ENCODE peak calls at places on chromosome 16, in ten cellular contexts. O, I, T, U, C, R, K, N, W and V are unnamed samples.

GRCh38 chr16:85555549-85556455 is 57.3 kb upstream of the GSE1 start:
- DNase-seq in O (peak; percentile 74), I (peak; percentile 76), T (peak; percentile 42), U (no peak), C (peak; percentile 80), R (no peak), K (peak; percentile 74), N (no peak), W (no peak), V (peak; percentile 42)

GRCh38 chr16:24272379-24272778 is 16.2 kb downstream of the CACNG3 start:
- DNase-seq in O (no peak), I (no peak), T (no peak), U (no peak), C (no peak), R (no peak), K (no peak), N (no peak), W (no peak), V (no peak)

GRCh38 chr16:13108126-13108525 is 206.7 kb downstream of the SHISA9 start:
- DNase-seq in O (no peak), I (no peak), T (no peak), U (no peak), C (no peak), R (no peak), K (no peak), N (no peak), W (no peak), V (no peak)

GRCh38 chr16:82992826-82993225 is 366.1 kb downstream of the CDH13 start:
- DNase-seq in O (no peak), I (no peak), T (no peak), U (no peak), C (no peak), R (no peak), K (no peak), N (no peak), W (no peak), V (no peak)

GRCh38 chr16:9836118-9836736 is 346.0 kb downstream of the GRIN2A start:
- DNase-seq in O (no peak), I (no peak), T (no peak), U (no peak), C (peak; percentile 7), R (no peak), K (no peak), N (no peak), W (peak; percentile 46), V (peak; percentile 37)

GRCh38 chr16:12455287-12455798 is 348.3 kb downstream of the CPPED1 start:
- DNase-seq in O (peak; percentile 33), I (peak; percentile 45), T (peak; percentile 37), U (no peak), C (peak; percentile 43), R (no peak), K (no peak), N (no peak), W (peak; percentile 82), V (peak; percentile 56)

GRCh38 chr16:28914325-28914724 is 10.7 kb downstream of the RABEP2 start:
- DNase-seq in O (no peak), I (no peak), T (no peak), U (no peak), C (no peak), R (no peak), K (no peak), N (no peak), W (no peak), V (no peak)

GRCh38 chr16:7246578-7246977 is 86.1 kb upstream of the RBFOX1 start:
- DNase-seq in O (no peak), I (no peak), T (no peak), U (no peak), C (no peak), R (no peak), K (no peak), N (no peak), W (no peak), V (peak; percentile 48)

GRCh38 chr16:53756329-53756996 is 52.5 kb downstream of the FTO start:
- DNase-seq in O (no peak), I (no peak), T (no peak), U (no peak), C (peak; percentile 52), R (no peak), K (no peak), N (no peak), W (no peak), V (no peak)

GRCh38 chr16:30934827-30935557 is 11.6 kb downstream of the FBXL19 start:
- DNase-seq in O (peak; percentile 51), I (peak; percentile 52), T (peak; percentile 45), U (no peak), C (peak; percentile 52), R (no peak), K (no peak), N (no peak), W (peak; percentile 50), V (no peak)

GRCh38 chr16:54346046-54346445 is 59.5 kb upstream of the IRX3 start:
- DNase-seq in O (no peak), I (no peak), T (no peak), U (no peak), C (peak; percentile 69), R (no peak), K (no peak), N (no peak), W (no peak), V (no peak)

GRCh38 chr16:27235055-27235937 is 32.0 kb downstream of the KDM8 start:
- DNase-seq in O (no peak), I (peak; percentile 95), T (peak; percentile 40), U (peak; percentile 91), C (peak; percentile 99), R (peak; percentile 95), K (peak; percentile 93), N (peak; percentile 88), W (peak; percentile 53), V (no peak)

GRCh38 chr16:29811896-29812665 is at the start of gene PRRT2:
- DNase-seq in O (peak; percentile 59), I (peak; percentile 71), T (no peak), U (peak; percentile 92), C (peak; percentile 49), R (peak; percentile 89), K (peak; percentile 80), N (peak; percentile 89), W (peak; percentile 47), V (no peak)

GRCh38 chr16:24610421-24610765 is 71.0 kb downstream of the RBBP6 start:
- DNase-seq in O (no peak), I (no peak), T (no peak), U (no peak), C (peak; percentile 25), R (no peak), K (peak; percentile 24), N (no peak), W (peak; percentile 32), V (no peak)

GRCh38 chr16:88454315-88455057 is 1.4 kb downstream of the ZFPM1 start:
- DNase-seq in O (peak; percentile 72), I (peak; percentile 67), T (peak; percentile 60), U (no peak), C (no peak), R (no peak), K (no peak), N (no peak), W (no peak), V (no peak)

GRCh38 chr16:29665294-29666077 is 2.4 kb downstream of the SPN start:
- DNase-seq in O (no peak), I (no peak), T (no peak), U (no peak), C (no peak), R (no peak), K (no peak), N (no peak), W (no peak), V (no peak)

GRCh38 chr16:47377156-47377555 is 83.7 kb downstream of the ITFG1 start:
- DNase-seq in O (no peak), I (no peak), T (no peak), U (no peak), C (peak; percentile 46), R (no peak), K (no peak), N (no peak), W (no peak), V (no peak)

GRCh38 chr16:75219838-75220237 is 1.1 kb downstream of the CTRB1 start:
- DNase-seq in O (no peak), I (no peak), T (no peak), U (no peak), C (no peak), R (no peak), K (no peak), N (no peak), W (no peak), V (no peak)

GRCh38 chr16:55711959-55712876 is 56.4 kb downstream of the SLC6A2 start:
- DNase-seq in O (peak; percentile 42), I (peak; percentile 49), T (peak; percentile 58), U (peak; percentile 75), C (peak; percentile 55), R (peak; percentile 74), K (peak; percentile 23), N (no peak), W (peak; percentile 77), V (peak; percentile 61)
- TF ChIP-seq CTCF in O (peak; percentile 78), I (peak; percentile 39), T (peak; percentile 79), U (peak; percentile 63), C (peak; percentile 67), R (peak; percentile 52), K (peak; percentile 48), N (peak; percentile 67), W (peak; percentile 69), V (peak; percentile 78)

GRCh38 chr16:79334127-79334526 is 266.4 kb downstream of the MAF start:
- DNase-seq in O (no peak), I (no peak), T (peak; percentile 4), U (no peak), C (no peak), R (no peak), K (no peak), N (no peak), W (peak; percentile 20), V (no peak)
- TF ChIP-seq CTCF in O (no peak), I (no peak), T (peak; percentile 10), U (no peak), C (no peak), R (no peak), K (no peak), N (no peak), W (no peak), V (peak; percentile 50)

GRCh38 chr16:57213462-57213861 is 27.3 kb downstream of the RSPRY1 start:
- DNase-seq in O (no peak), I (no peak), T (no peak), U (no peak), C (no peak), R (no peak), K (no peak), N (no peak), W (no peak), V (no peak)

GRCh38 chr16:57216968-57217367 is 28.1 kb upstream of the ARL2BP start:
- DNase-seq in O (no peak), I (no peak), T (no peak), U (no peak), C (no peak), R (no peak), K (no peak), N (no peak), W (no peak), V (no peak)
- TF ChIP-seq CTCF in O (no peak), I (no peak), T (no peak), U (no peak), C (no peak), R (no peak), K (no peak), N (no peak), W (no peak), V (no peak)

DNA sequence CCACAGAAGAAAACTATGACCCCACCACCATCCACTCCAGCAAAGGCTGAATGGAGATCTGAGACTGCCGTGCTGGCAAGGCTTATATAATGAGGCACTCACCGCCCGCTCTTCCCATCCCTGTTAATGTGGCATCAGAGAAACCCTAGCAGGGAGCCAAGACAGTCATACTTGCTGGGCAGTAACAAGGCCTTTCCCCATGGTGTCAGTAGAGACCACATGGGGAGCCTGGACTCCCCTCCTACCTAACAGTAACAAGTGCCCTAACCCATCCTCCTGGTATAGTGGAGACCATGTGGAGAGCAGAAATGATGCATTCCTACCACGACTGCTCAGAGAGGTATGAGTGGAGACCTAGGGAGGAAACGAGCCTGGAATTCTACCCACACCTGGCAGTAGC is 235.2 kb downstream of the C16orf78 start:
- DNase-seq in O (no peak), I (no peak), T (no peak), U (peak; percentile 66), C (peak; percentile 17), R (peak; percentile 68), K (peak; percentile 45), N (peak; percentile 63), W (no peak), V (no peak)
- TF ChIP-seq CTCF in O (no peak), I (no peak), T (no peak), U (peak; percentile 40), C (peak; percentile 44), R (peak; percentile 12), K (peak; percentile 59), N (peak; percentile 56), W (no peak), V (peak; percentile 54)